ENCODE peak calls at places on chromosomes 4 and X, in seven cellular contexts. T is anterior cingulate cortex, M is RCC 7860, Y is smooth muscle cell of the brain vasculature, G is RPMI8226, A is NCI-H1105 treated with DMSO at 0.1 percent for 48 hours, C is ascending aorta. E is an unnamed sample.

GRCh38 chr4:56575820-56576429 is 70.3 kb downstream of the ARL9 start:
- DNase-seq in T (no peak), M (peak; percentile 36), Y (peak; percentile 9), G (no peak), A (peak; percentile 3), C (no peak), E (peak; percentile 24)

GRCh38 chr4:102299708-102300107 is 45.6 kb downstream of the SLC39A8 start:
- DNase-seq in T (no peak), M (peak; percentile 29), Y (peak; percentile 21), G (peak; percentile 25), A (no peak), C (no peak), E (peak; percentile 20)

GRCh38 chr4:40890764-40891163 is 141.0 kb downstream of the NSUN7 start:
- DNase-seq in T (no peak), M (no peak), Y (no peak), G (no peak), A (no peak), C (peak; percentile 27), E (no peak)

GRCh38 chr4:99811850-99812249 is 4.8 kb upstream of the DAPP1 start:
- DNase-seq in T (no peak), M (no peak), Y (no peak), G (peak; percentile 69), A (no peak), C (no peak), E (peak; percentile 31)

GRCh38 chr4:130035391-130035790 is 939.4 kb downstream of the C4orf33 start:
- DNase-seq in T (no peak), M (no peak), Y (no peak), G (no peak), A (no peak), C (no peak), E (peak; percentile 1)

GRCh38 chr4:17189322-17189721 is 290.9 kb upstream of the LDB2 start:
- DNase-seq in T (no peak), M (no peak), Y (no peak), G (no peak), A (no peak), C (no peak), E (peak; percentile 76)

GRCh38 chrX:10615931-10616780 is 4.2 kb downstream of the MID1 start:
- DNase-seq in T (no peak), M (no peak), Y (no peak), G (peak; percentile 32), A (peak; percentile 48), C (no peak), E (peak; percentile 63)

GRCh38 chr4:16598241-16599224 is 299.9 kb downstream of the LDB2 start:
- DNase-seq in T (no peak), M (no peak), Y (no peak), G (no peak), A (no peak), C (no peak), E (peak; percentile 26)

GRCh38 chrX:68693481-68694410 is 46.3 kb downstream of the STARD8 start:
- DNase-seq in T (peak; percentile 3), M (peak; percentile 26), Y (no peak), G (peak; percentile 78), A (peak; percentile 16), C (peak; percentile 87), E (peak; percentile 87)

GRCh38 chr4:175435437-175435836 is 376.6 kb downstream of the GPM6A start:
- DNase-seq in T (no peak), M (no peak), Y (no peak), G (no peak), A (peak; percentile 49), C (no peak), E (peak; percentile 35)

GRCh38 chrX:53089224-53089842 is 4.6 kb upstream of the KANTR start:
- DNase-seq in T (peak; percentile 2), M (peak; percentile 11), Y (no peak), G (peak; percentile 47), A (peak; percentile 68), C (peak; percentile 70), E (peak; percentile 66)

GRCh38 chr4:24024157-24024556 is 134.3 kb upstream of the PPARGC1A start:
- DNase-seq in T (no peak), M (no peak), Y (no peak), G (no peak), A (no peak), C (no peak), E (no peak)

GRCh38 chr4:183576701-183577100 is 71.8 kb downstream of the ING2 start:
- DNase-seq in T (no peak), M (no peak), Y (no peak), G (no peak), A (no peak), C (no peak), E (no peak)

GRCh38 chr4:1577818-1578217 is 106.3 kb downstream of the FAM53A start:
- DNase-seq in T (no peak), M (no peak), Y (no peak), G (no peak), A (no peak), C (no peak), E (no peak)

GRCh38 chrX:137915466-137915865 is 349.5 kb downstream of the ZIC3 start:
- DNase-seq in T (no peak), M (no peak), Y (no peak), G (no peak), A (peak; percentile 52), C (no peak), E (no peak)

GRCh38 chr4:118335316-118335715 is 17.5 kb downstream of the PRSS12 start:
- DNase-seq in T (no peak), M (no peak), Y (no peak), G (no peak), A (no peak), C (no peak), E (peak; percentile 9)

GRCh38 chrX:96924581-96924980 is 40.9 kb downstream of the RPA4 start:
- DNase-seq in T (no peak), M (no peak), Y (no peak), G (no peak), A (no peak), C (no peak), E (no peak)

GRCh38 chr4:185209031-185209851 is at the start of gene SNX25:
- DNase-seq in T (peak; percentile 76), M (peak; percentile 15), Y (no peak), G (peak; percentile 86), A (peak; percentile 51), C (peak; percentile 93), E (peak; percentile 75)

GRCh38 chr4:128288689-128289106 is 1.1 kb upstream of the PGRMC2 start:
- DNase-seq in T (no peak), M (no peak), Y (no peak), G (peak; percentile 30), A (peak; percentile 58), C (no peak), E (no peak)

GRCh38 chr4:155445306-155445705 is 68.5 kb upstream of the MAP9 start:
- DNase-seq in T (no peak), M (no peak), Y (no peak), G (no peak), A (peak; percentile 41), C (no peak), E (no peak)

E was measured in RPMI7951.